ENCODE peak calls at places on chromosomes 6 and 20, in four cellular contexts. One of them, this sample, is unnamed. For H3K27me3, the result is how much of the 10 kb centered on the place peaks cover.

GRCh38 chr6:41182069-41183034 is 18.6 kb downstream of the TREML2 start:
- DNase-seq in Panc1: peak
- DNase-seq in breast epithelium: no peak
- DNase-seq in IMR-90: peak
- DNase-seq in this sample: peak

GRCh38 chr6:97524846-97525245 is 241.8 kb upstream of the MMS22L start:
- DNase-seq in Panc1: no peak
- DNase-seq in breast epithelium: no peak
- DNase-seq in IMR-90: no peak
- DNase-seq in this sample: no peak

GRCh38 chr20:54355631-54356280 is 119.6 kb upstream of the DOK5 start:
- DNase-seq in Panc1: no peak
- DNase-seq in breast epithelium: no peak
- DNase-seq in IMR-90: peak
- DNase-seq in this sample: no peak

GRCh38 chr6:31035862-31036497 is 25.7 kb downstream of the MUC22 start:
- DNase-seq in Panc1: no peak
- DNase-seq in breast epithelium: no peak
- DNase-seq in IMR-90: peak
- DNase-seq in this sample: no peak

GRCh38 chr6:143940011-143940597 is 68.0 kb downstream of the PLAGL1 start:
- DNase-seq in Panc1: peak
- DNase-seq in breast epithelium: no peak
- DNase-seq in IMR-90: peak
- DNase-seq in this sample: no peak

GRCh38 chr6:11702039-11702795 is 76.4 kb downstream of the ADTRP start:
- DNase-seq in Panc1: no peak
- DNase-seq in breast epithelium: no peak
- DNase-seq in IMR-90: peak
- DNase-seq in this sample: no peak

GRCh38 chr6:137493218-137494038 is 766 bp downstream of the OLIG3 start:
- DNase-seq in Panc1: no peak
- DNase-seq in breast epithelium: no peak
- DNase-seq in IMR-90: no peak
- DNase-seq in this sample: no peak

GRCh38 chr20:10225439-10226080 is 6.9 kb downstream of the SNAP25 start:
- DNase-seq in Panc1: no peak
- DNase-seq in breast epithelium: no peak
- DNase-seq in IMR-90: no peak
- DNase-seq in this sample: no peak

GRCh38 chr20:10453241-10453640 is 18.1 kb downstream of the SLX4IP start:
- DNase-seq in Panc1: no peak
- DNase-seq in breast epithelium: no peak
- DNase-seq in IMR-90: no peak
- DNase-seq in this sample: no peak

DNA sequence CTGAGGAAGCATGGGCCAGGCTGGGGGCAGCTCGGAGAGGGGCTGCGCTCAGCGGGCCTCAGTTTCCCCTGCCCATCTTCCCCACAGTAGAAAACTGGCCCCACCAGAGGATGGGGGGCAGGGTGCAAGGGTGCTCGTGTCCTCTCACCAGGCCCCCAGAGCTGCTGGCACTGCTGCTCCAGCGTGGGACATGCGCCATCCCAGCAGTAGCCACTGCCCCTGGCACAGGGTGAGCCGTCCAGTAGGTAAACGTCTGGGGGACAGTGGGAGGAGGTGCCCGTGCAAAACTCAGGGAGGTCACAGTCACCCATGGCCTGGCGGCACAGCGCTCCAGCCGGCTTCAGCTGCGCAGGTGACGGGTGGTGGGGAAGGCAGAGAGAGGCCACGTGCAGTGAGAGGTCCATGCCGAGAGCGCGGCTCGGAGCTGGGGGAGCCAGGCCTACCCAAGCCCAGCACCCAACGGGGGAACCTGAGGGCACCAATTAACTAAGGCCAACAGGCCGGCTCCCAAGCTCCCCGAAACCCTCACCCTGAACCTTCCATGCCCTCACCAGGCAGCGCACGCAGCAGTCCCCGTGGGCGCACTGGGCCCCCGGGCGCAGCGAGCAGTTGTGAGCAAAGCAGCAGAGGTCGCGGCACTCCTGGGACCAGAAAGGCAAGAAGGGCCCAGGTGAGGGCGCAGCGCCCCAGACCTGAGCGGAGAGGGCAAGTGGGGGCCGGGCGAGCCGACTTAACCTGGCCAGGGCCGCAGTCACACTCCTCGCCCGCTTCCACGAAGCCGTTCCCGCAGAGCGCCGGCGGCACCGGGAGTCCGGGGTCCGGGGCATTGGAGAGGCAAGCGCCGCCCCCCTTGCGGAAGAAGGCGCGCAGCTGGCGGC is 9.0 kb upstream of the GFRA4 start:
- DNase-seq in Panc1: no peak
- DNase-seq in breast epithelium: no peak
- DNase-seq in IMR-90: no peak
- DNase-seq in this sample: no peak
- H3K27me3 ChIP-seq in Panc1: under half
- H3K27me3 ChIP-seq in breast epithelium: under half
- H3K27me3 ChIP-seq in IMR-90: half or more
- H3K27me3 ChIP-seq in this sample: under half

GRCh38 chr6:158730175-158730907 is 80.5 kb downstream of the SYTL3 start:
- DNase-seq in Panc1: no peak
- DNase-seq in breast epithelium: no peak
- DNase-seq in IMR-90: no peak
- DNase-seq in this sample: no peak
- H3K4me3 ChIP-seq in Panc1: no peak
- H3K4me3 ChIP-seq in breast epithelium: no peak
- H3K4me3 ChIP-seq in IMR-90: no peak
- H3K4me3 ChIP-seq in this sample: no peak

GRCh38 chr6:72620866-72621242 is 1.0 kb upstream of the KCNQ5 start:
- DNase-seq in Panc1: no peak
- DNase-seq in breast epithelium: no peak
- DNase-seq in IMR-90: no peak
- DNase-seq in this sample: no peak

GRCh38 chr6:72617721-72618120 is 4.1 kb upstream of the KCNQ5 start:
- DNase-seq in Panc1: no peak
- DNase-seq in breast epithelium: no peak
- DNase-seq in IMR-90: no peak
- DNase-seq in this sample: no peak

GRCh38 chr6:72621243-72622093 is at the start of gene KCNQ5:
- DNase-seq in Panc1: no peak
- DNase-seq in breast epithelium: no peak
- DNase-seq in IMR-90: no peak
- DNase-seq in this sample: no peak

GRCh38 chr6:72619883-72620696 is 1.8 kb upstream of the KCNQ5 start:
- DNase-seq in Panc1: no peak
- DNase-seq in breast epithelium: no peak
- DNase-seq in IMR-90: peak
- DNase-seq in this sample: no peak

DNA sequence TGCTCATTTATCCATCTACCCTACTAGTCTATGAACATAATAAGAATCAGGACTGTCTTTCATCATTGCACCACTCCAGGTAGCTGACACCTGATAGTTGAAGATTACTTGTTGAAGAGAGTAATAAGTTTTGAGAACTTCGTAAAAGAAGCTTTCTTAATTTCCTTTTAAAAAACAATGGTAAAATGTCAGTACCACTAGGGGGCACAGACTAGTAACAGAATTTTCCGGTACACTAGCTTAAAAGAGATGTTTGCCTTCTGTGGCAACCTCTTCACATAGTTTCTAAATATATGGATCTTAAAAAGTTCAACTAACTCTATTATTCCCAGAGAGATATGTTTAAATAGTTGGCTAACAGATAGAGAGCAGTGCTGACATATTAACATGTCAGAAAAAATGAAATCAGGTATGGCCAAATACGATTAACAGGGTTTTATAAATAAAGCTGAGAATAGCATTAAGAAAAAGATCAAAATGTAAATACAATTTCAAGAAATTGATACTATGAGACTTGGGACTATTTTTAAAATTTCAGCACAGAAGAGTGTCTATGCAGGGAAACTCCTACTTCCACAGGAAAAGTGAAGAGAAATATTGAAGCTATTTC is 5.4 kb upstream of the KCNQ5 start:
- DNase-seq in Panc1: no peak
- DNase-seq in breast epithelium: no peak
- DNase-seq in IMR-90: peak
- DNase-seq in this sample: no peak
- TF ChIP-seq CTCF in Panc1: peak
- TF ChIP-seq CTCF in breast epithelium: no peak
- TF ChIP-seq CTCF in IMR-90: peak
- TF ChIP-seq CTCF in this sample: peak

GRCh38 chr6:108179741-108180140 is 13.9 kb downstream of the NR2E1 start:
- DNase-seq in Panc1: no peak
- DNase-seq in breast epithelium: no peak
- DNase-seq in IMR-90: no peak
- DNase-seq in this sample: no peak
- H3K27me3 ChIP-seq in Panc1: under half
- H3K27me3 ChIP-seq in breast epithelium: under half
- H3K27me3 ChIP-seq in IMR-90: under half
- H3K27me3 ChIP-seq in this sample: under half